ENCODE peak calls at places on chromosome 10, in five cellular contexts. E is SK-N-SH, W is GM12878, R is K562, P is HepG2. X is an unnamed sample.

GRCh38 chr10:72785422-72785818 is 93.5 kb downstream of the MCU start:
- DNase-seq in E (no peak), W (no peak), R (no peak), P (no peak), X (no peak)

GRCh38 chr10:124366343-124366742 is 52.4 kb downstream of the OAT start:
- DNase-seq in E (no peak), W (no peak), R (no peak), P (no peak), X (no peak)

GRCh38 chr10:90592903-90593302 is 264.9 kb downstream of the HTR7 start:
- DNase-seq in E (peak), W (peak), R (no peak), P (peak), X (no peak)

GRCh38 chr10:132696728-132697567 is 89.0 kb downstream of the NKX6-2 start:
- DNase-seq in E (no peak), W (no peak), R (no peak), P (no peak), X (no peak)

GRCh38 chr10:48330269-48330668 is 23.8 kb downstream of the MAPK8 start:
- DNase-seq in E (no peak), W (no peak), R (no peak), P (no peak), X (no peak)

GRCh38 chr10:17235136-17235535 is 7.1 kb downstream of the VIM start:
- DNase-seq in E (no peak), W (no peak), R (peak), P (no peak), X (no peak)

GRCh38 chr10:85786401-85786899 is 580.1 kb downstream of the GRID1 start:
- DNase-seq in E (peak), W (no peak), R (peak), P (no peak), X (no peak)

GRCh38 chr10:4763513-4763912 is 62.5 kb upstream of the AKR1E2 start:
- DNase-seq in E (no peak), W (no peak), R (no peak), P (no peak), X (no peak)

GRCh38 chr10:119442758-119443060 is 99.8 kb downstream of the RGS10 start:
- DNase-seq in E (no peak), W (no peak), R (no peak), P (no peak), X (no peak)

GRCh38 chr10:8040651-8041050 is 13.8 kb upstream of the GATA3 start:
- DNase-seq in E (no peak), W (no peak), R (no peak), P (no peak), X (no peak)

GRCh38 chr10:125721035-125721434 is 1.5 kb downstream of the EDRF1 start:
- DNase-seq in E (no peak), W (peak), R (no peak), P (no peak), X (no peak)

GRCh38 chr10:70958396-70958795 is 70.0 kb upstream of the PCBD1 start:
- DNase-seq in E (no peak), W (no peak), R (no peak), P (no peak), X (no peak)

GRCh38 chr10:127720142-127720541 is 16.8 kb upstream of the FOXI2 start:
- DNase-seq in E (no peak), W (no peak), R (no peak), P (no peak), X (no peak)

GRCh38 chr10:125002423-125003145 is 60.7 kb downstream of the ZRANB1 start:
- DNase-seq in E (peak), W (no peak), R (no peak), P (no peak), X (no peak)

GRCh38 chr10:5965266-5965665 is 12.1 kb downstream of the IL15RA start:
- DNase-seq in E (no peak), W (no peak), R (no peak), P (no peak), X (no peak)

GRCh38 chr10:72335394-72336258 is 19.1 kb downstream of the DNAJB12 start:
- DNase-seq in E (peak), W (no peak), R (no peak), P (no peak), X (no peak)

GRCh38 chr10:46232666-46233065 is 54.1 kb upstream of the ANTXRL start:
- DNase-seq in E (no peak), W (no peak), R (no peak), P (no peak), X (no peak)

GRCh38 chr10:12241810-12242529 is 46.0 kb downstream of the CDC123 start:
- DNase-seq in E (no peak), W (peak), R (no peak), P (no peak), X (no peak)

DNA sequence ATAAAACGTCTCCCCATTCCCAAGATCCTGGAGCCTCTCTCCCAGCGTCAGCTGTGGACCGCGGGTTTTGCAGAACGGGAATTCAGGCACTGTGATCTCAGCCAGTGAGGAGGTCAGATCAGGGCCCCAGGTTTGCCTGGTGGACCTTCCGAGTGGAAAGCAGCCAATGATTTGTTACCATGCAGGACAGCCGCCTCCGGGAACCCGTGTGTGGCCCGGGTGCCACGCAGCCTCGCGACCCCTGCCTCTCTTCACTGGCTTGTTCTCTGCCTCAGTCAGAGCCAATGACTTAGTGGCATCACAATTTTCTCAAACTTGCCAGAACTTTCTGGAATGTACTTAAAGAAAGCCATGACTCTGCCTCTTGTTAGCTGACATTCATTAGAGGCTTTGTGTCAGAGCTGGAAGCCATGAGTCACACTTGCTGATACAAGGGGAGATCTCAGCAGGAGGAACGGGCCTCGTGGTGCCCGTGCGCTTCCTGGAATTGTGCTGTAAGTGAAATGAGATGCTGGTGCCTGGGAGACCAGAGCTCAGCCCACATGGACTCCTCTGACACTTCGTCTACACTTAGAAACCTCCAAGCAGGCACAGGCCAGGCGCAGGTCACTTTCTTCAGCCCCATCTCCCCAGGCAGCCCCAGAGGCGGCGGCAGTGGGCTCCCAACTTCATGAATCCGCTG is 246.0 kb downstream of the KLF6 start:
- DNase-seq in E (no peak), W (no peak), R (peak), P (no peak), X (no peak)
- TF ChIP-seq GABPA in E (no peak), W (no peak), R (no peak), P (no peak), X (no peak)

GRCh38 chr10:30817541-30817940 is 188.0 kb upstream of the LYZL2 start:
- DNase-seq in E (no peak), W (no peak), R (no peak), P (no peak), X (no peak)

GRCh38 chr10:30818010-30818660 is 188.6 kb upstream of the LYZL2 start:
- DNase-seq in E (peak), W (no peak), R (peak), P (no peak), X (peak)

GRCh38 chr10:30820282-30820991 is 190.9 kb upstream of the LYZL2 start:
- DNase-seq in E (peak), W (no peak), R (no peak), P (no peak), X (no peak)

GRCh38 chr10:30819306-30820190 is 190.0 kb upstream of the LYZL2 start:
- DNase-seq in E (peak), W (no peak), R (no peak), P (no peak), X (no peak)

DNA sequence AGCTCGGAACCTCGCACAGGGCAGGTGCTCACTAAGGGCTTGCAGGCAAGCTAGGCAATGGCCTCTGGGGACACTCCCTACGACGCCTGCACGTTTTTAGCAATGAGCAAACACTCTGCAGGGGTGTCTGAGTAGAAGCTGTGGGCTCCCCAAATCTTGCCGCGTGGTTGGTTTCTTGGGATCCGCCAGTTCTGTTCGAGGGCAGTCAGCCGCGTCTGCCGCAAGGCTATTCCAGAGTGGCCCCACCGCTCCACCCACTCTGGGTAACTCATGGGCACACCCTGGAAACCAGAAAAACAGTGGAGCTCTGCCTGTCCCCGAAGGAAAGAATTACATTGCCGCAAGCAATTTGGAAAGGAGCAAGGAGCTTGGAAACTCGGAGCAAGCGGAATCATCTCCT is 189.3 kb upstream of the LYZL2 start:
- DNase-seq in E (no peak), W (no peak), R (no peak), P (no peak), X (no peak)
- H3K27ac ChIP-seq in E (peak), W (no peak), R (no peak), P (no peak), X (no peak)

GRCh38 chr10:129833366-129833765 is 130.7 kb downstream of the EBF3 start:
- DNase-seq in E (no peak), W (no peak), R (no peak), P (no peak), X (no peak)
- TF ChIP-seq GABPA in E (no peak), W (no peak), R (no peak), P (no peak), X (no peak)

DNA sequence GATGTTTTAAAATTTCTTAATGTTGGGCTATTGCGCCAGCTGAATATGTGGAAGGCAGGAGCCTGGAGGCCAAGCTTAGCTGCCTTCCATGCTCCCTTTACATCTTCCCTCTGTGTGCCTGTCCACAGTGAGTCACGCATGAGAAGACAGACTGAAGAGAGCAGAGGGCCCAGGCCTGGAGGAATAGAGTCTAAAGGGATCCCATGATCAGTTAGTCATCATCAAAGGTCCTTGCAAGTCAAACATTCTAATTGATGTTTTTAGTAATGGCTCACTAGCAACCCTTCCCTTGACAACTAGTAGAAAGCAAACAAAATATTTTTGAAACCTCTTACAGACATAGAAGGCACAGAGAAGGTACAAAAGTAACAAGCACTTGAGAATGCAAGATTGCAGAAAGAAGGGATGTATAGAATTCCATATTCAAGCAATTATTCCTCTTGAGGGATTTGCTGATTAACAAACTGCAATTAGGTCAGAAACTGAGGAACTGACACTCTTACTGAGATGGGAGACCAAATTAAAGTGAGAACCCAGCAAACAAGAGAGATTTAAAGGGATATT is 30.7 kb upstream of the APBB1IP start:
- DNase-seq in E (no peak), W (no peak), R (no peak), P (peak), X (no peak)
- H3K27ac ChIP-seq in E (no peak), W (no peak), R (no peak), P (no peak), X (no peak)

DNA sequence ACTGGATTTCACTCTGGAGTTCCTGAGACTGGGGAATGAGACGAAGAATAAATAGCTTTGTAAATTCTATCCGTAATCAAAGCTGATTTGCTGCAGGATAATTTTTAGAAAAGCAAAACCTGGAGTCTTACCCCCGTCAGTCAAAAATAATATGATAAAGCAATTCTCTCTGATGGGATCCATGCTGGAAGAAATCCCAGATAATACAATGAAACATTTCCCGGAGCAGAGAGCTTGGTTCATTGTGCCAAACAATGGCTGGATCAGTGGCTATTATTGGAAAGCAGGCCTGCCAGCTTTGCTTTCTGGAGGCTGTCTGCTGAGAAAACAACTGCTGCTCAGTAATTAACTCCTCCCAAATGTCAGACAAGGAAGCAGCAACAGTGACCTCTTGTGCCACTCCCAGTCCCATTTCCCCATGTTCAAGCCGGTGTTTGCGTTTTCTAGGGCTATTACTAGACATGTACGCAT is 609.4 kb upstream of the PCDH15 start:
- DNase-seq in E (peak), W (no peak), R (no peak), P (no peak), X (no peak)
- TF ChIP-seq GABPA in E (no peak), W (no peak), R (no peak), P (no peak), X (no peak)

DNA sequence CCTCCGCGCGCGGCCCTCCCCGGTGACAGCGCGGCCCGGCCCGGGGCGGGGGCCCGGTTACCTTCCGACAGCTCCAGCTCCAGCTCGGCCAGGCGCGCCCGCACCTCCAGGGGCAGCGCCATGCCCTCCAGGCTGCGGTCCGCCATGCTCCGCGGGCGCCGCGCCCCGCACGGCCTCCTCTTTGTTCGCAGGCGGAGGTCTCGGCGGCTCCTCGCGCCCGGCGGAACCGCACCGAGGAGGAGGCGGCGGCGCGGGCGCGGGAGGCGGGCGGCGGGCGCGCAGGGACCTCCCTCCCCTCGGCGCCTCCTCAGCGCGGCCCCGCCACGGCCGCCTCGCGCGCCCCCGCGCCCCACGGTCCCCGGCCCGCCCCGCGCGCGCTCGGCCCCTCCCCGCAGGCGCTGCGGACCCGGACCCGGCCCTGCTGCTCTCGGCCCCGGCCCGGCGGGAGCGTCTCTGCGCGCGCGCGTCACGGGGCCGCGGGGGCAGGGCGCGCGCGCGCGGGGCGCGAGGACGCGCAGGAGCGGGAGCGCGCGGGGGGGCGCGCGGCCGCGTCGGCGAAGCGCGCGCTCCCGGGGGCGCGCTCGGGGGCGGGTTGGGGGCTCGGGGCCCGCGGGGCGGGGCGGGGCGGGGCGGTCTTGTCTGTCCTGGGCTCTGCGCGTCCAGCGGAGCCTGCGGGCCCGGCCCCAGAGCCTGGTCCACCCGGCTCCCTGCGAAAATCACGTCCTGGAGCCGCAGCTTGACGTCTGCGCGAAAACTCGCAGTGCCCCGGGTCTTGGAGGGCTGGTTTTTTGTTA is at the start of gene DIP2C:
- DNase-seq in E (peak), W (no peak), R (no peak), P (peak), X (no peak)
- H3K27ac ChIP-seq in E (peak), W (no peak), R (no peak), P (peak), X (no peak)

GRCh38 chr10:34031410-34031809 is 696.9 kb upstream of the NRP1 start:
- DNase-seq in E (no peak), W (no peak), R (no peak), P (no peak), X (no peak)
- TF ChIP-seq GABPA in E (no peak), W (no peak), R (no peak), P (no peak), X (no peak)